ENCODE peak calls at places on chromosomes 16 and 17, in eight cellular contexts. K is fibroblast of mammary gland; F is dorsolateral prefrontal cortex; Y is CD8-positive, alpha-beta T cell; E is WTC11; H is PC-3; D is activated CD8-positive, alpha-beta T cell treated with anti-CD3 and anti-CD28 coated beads for 36 hours; A is mammary epithelial cell. Q is an unnamed sample.

GRCh38 chr17:44536090-44536960 is 21.0 kb upstream of the FZD2 start:
- DNase-seq in K (no peak), F (no peak), Y (no peak), E (no peak), H (no peak), D (no peak), A (no peak), Q (no peak)

GRCh38 chr17:2090804-2091534 is 36.1 kb downstream of the HIC1 start:
- DNase-seq in K (peak), F (no peak), Y (no peak), E (peak), H (peak), D (no peak), A (peak), Q (peak)

GRCh38 chr16:51636913-51637743 is 486.1 kb upstream of the SALL1 start:
- DNase-seq in K (peak), F (no peak), Y (no peak), E (peak), H (peak), D (no peak), A (peak), Q (no peak)

GRCh38 chr17:83196973-83197880 is 117.8 kb downstream of the METRNL start:
- DNase-seq in K (peak), F (no peak), Y (no peak), E (no peak), H (no peak), D (no peak), A (no peak), Q (no peak)

GRCh38 chr17:42920922-42921321 is 20.3 kb downstream of the G6PC1 start:
- DNase-seq in K (no peak), F (no peak), Y (no peak), E (no peak), H (no peak), D (no peak), A (no peak), Q (no peak)

GRCh38 chr17:16477255-16477654 is 14.7 kb downstream of the LRRC75A start:
- DNase-seq in K (peak), F (no peak), Y (no peak), E (no peak), H (peak), D (no peak), A (peak), Q (no peak)

GRCh38 chr16:69048328-69049120 is 56.9 kb upstream of the HAS3 start:
- DNase-seq in K (no peak), F (no peak), Y (no peak), E (no peak), H (no peak), D (no peak), A (no peak), Q (no peak)

GRCh38 chr17:7219812-7220592 is at the start of the genes ACADVL and DLG4:
- DNase-seq in K (peak), F (peak), Y (peak), E (peak), H (peak), D (peak), A (peak), Q (peak)

GRCh38 chr16:17205279-17206139 is 265.3 kb downstream of the XYLT1 start:
- DNase-seq in K (peak), F (no peak), Y (no peak), E (peak), H (no peak), D (no peak), A (no peak), Q (no peak)

GRCh38 chr17:47315451-47316266 is 8.1 kb upstream of the EFCAB13 start:
- DNase-seq in K (peak), F (peak), Y (no peak), E (no peak), H (peak), D (peak), A (peak), Q (peak)

GRCh38 chr17:71286625-71287024 is 834.2 kb upstream of the SOX9 start:
- DNase-seq in K (no peak), F (no peak), Y (no peak), E (no peak), H (no peak), D (no peak), A (no peak), Q (no peak)

GRCh38 chr16:46673320-46674013 is 15.5 kb downstream of the VPS35 start:
- DNase-seq in K (peak), F (peak), Y (peak), E (peak), H (peak), D (peak), A (peak), Q (peak)

GRCh38 chr16:85031451-85031850 is 3.9 kb downstream of the KIAA0513 start:
- DNase-seq in K (no peak), F (no peak), Y (no peak), E (no peak), H (peak), D (no peak), A (no peak), Q (no peak)

GRCh38 chr17:7703584-7704574 is 1.1 kb upstream of the EFNB3 start:
- DNase-seq in K (peak), F (peak), Y (no peak), E (peak), H (no peak), D (peak), A (peak), Q (peak)

GRCh38 chr17:59498421-59499307 is 66.7 kb upstream of the DHX40 start:
- DNase-seq in K (no peak), F (no peak), Y (no peak), E (no peak), H (no peak), D (no peak), A (no peak), Q (no peak)

GRCh38 chr16:78684040-78684611 is 584.7 kb downstream of the WWOX start:
- DNase-seq in K (peak), F (no peak), Y (no peak), E (no peak), H (peak), D (no peak), A (peak), Q (no peak)

GRCh38 chr17:79836952-79837887 is 2.0 kb downstream of the CBX4 start:
- DNase-seq in K (peak), F (no peak), Y (peak), E (peak), H (peak), D (peak), A (peak), Q (peak)

GRCh38 chr17:40122466-40122943 is 734 bp downstream of the MSL1 start:
- DNase-seq in K (no peak), F (no peak), Y (no peak), E (peak), H (peak), D (peak), A (peak), Q (peak)

GRCh38 chr17:50758989-50759544 is 8.3 kb downstream of the ANKRD40CL start:
- DNase-seq in K (no peak), F (no peak), Y (peak), E (no peak), H (no peak), D (no peak), A (no peak), Q (no peak)

GRCh38 chr17:13561606-13562270 is 40.0 kb downstream of the HS3ST3A1 start:
- DNase-seq in K (no peak), F (no peak), Y (no peak), E (no peak), H (no peak), D (no peak), A (no peak), Q (peak)

GRCh38 chr16:945271-946047 is 25.3 kb downstream of the LMF1 start:
- DNase-seq in K (no peak), F (no peak), Y (no peak), E (no peak), H (no peak), D (no peak), A (no peak), Q (no peak)

GRCh38 chr16:87202346-87202745 is 114.8 kb downstream of the C16orf95 start:
- DNase-seq in K (peak), F (no peak), Y (no peak), E (no peak), H (no peak), D (no peak), A (no peak), Q (no peak)

GRCh38 chr17:2049333-2050245 is 5.3 kb upstream of the HIC1 start:
- DNase-seq in K (peak), F (peak), Y (peak), E (peak), H (peak), D (peak), A (peak), Q (peak)

GRCh38 chr16:117381-118365 is 20.8 kb downstream of the NPRL3 start:
- DNase-seq in K (peak), F (no peak), Y (peak), E (peak), H (peak), D (peak), A (no peak), Q (peak)

GRCh38 chr17:79948918-79949645 is 86.6 kb downstream of the TBC1D16 start:
- DNase-seq in K (no peak), F (no peak), Y (no peak), E (no peak), H (no peak), D (no peak), A (no peak), Q (no peak)

GRCh38 chr17:74201250-74201649 is 2.2 kb upstream of the RPL38 start:
- DNase-seq in K (peak), F (no peak), Y (no peak), E (no peak), H (peak), D (no peak), A (peak), Q (no peak)

GRCh38 chr17:8375738-8376259 is 705 bp downstream of the KRABD2 start:
- DNase-seq in K (peak), F (no peak), Y (no peak), E (no peak), H (no peak), D (no peak), A (peak), Q (no peak)

GRCh38 chr16:24737391-24737871 is 8.0 kb downstream of the TNRC6A start:
- DNase-seq in K (peak), F (no peak), Y (no peak), E (no peak), H (peak), D (no peak), A (no peak), Q (no peak)

GRCh38 chr16:52095466-52095865 is 451.5 kb downstream of the TOX3 start:
- DNase-seq in K (no peak), F (no peak), Y (no peak), E (no peak), H (no peak), D (no peak), A (no peak), Q (no peak)

GRCh38 chr16:47359478-47359877 is 101.4 kb downstream of the ITFG1 start:
- DNase-seq in K (no peak), F (no peak), Y (no peak), E (no peak), H (no peak), D (no peak), A (no peak), Q (no peak)

GRCh38 chr17:65532491-65532890 is 29.0 kb downstream of the AXIN2 start:
- DNase-seq in K (no peak), F (no peak), Y (no peak), E (no peak), H (no peak), D (no peak), A (no peak), Q (no peak)

GRCh38 chr17:45103269-45103795 is 29.0 kb downstream of the PLCD3 start:
- DNase-seq in K (no peak), F (no peak), Y (no peak), E (no peak), H (no peak), D (no peak), A (no peak), Q (no peak)

GRCh38 chr17:9768381-9768934 is 22.9 kb downstream of the DHRS7C start:
- DNase-seq in K (peak), F (no peak), Y (no peak), E (no peak), H (peak), D (no peak), A (peak), Q (no peak)

GRCh38 chr17:76868669-76869208 is 535 bp downstream of the MGAT5B start:
- DNase-seq in K (no peak), F (no peak), Y (no peak), E (peak), H (peak), D (peak), A (peak), Q (no peak)

GRCh38 chr17:17757391-17757791 is 76.1 kb downstream of the RAI1 start:
- DNase-seq in K (no peak), F (no peak), Y (peak), E (no peak), H (no peak), D (peak), A (no peak), Q (no peak)

GRCh38 chr17:81417049-81417878 is 22.0 kb downstream of the BAHCC1 start:
- DNase-seq in K (peak), F (no peak), Y (no peak), E (no peak), H (peak), D (no peak), A (no peak), Q (no peak)

GRCh38 chr17:81416612-81417011 is 21.4 kb downstream of the BAHCC1 start:
- DNase-seq in K (no peak), F (no peak), Y (no peak), E (no peak), H (no peak), D (no peak), A (no peak), Q (no peak)

GRCh38 chr17:81414751-81415516 is 19.7 kb downstream of the BAHCC1 start:
- DNase-seq in K (no peak), F (no peak), Y (no peak), E (no peak), H (no peak), D (no peak), A (no peak), Q (no peak)

GRCh38 chr17:81413497-81414135 is 18.4 kb downstream of the BAHCC1 start:
- DNase-seq in K (no peak), F (no peak), Y (no peak), E (no peak), H (no peak), D (no peak), A (no peak), Q (no peak)

DNA sequence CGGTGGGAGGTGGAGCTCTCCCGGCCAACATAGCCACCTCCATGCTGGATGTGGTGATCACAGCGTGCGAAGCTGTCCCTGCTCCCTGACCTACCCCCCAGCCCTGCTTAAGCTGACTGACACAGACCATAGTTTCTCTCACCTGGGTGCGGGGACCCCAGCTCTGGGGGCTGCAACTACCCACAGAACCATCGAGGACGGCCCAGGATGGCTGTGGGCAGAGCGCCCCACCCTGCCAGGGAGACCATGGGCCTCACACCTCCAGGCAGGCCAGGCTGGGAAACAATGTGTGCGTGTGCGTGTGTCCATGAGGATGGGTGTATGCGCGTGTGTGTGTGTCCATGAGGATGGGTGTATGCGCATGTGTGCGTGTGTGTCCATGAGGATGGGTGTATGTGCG is 20.4 kb downstream of the BAHCC1 start:
- DNase-seq in K (no peak), F (no peak), Y (no peak), E (no peak), H (no peak), D (no peak), A (no peak), Q (no peak)
- TF ChIP-seq CTCF in K (no peak), F (no peak), Y (no peak), E (no peak), H (no peak), D (no peak), A (no peak), Q (no peak)

GRCh38 chr16:75701361-75701760 is at the start of gene DUXB:
- DNase-seq in K (no peak), F (no peak), Y (no peak), E (no peak), H (no peak), D (no peak), A (no peak), Q (no peak)

GRCh38 chr16:75697571-75697970 is 3.7 kb downstream of the DUXB start:
- DNase-seq in K (no peak), F (no peak), Y (no peak), E (no peak), H (no peak), D (no peak), A (no peak), Q (no peak)

GRCh38 chr16:75702247-75702646 is 986 bp upstream of the DUXB start:
- DNase-seq in K (peak), F (no peak), Y (no peak), E (no peak), H (no peak), D (no peak), A (peak), Q (no peak)

DNA sequence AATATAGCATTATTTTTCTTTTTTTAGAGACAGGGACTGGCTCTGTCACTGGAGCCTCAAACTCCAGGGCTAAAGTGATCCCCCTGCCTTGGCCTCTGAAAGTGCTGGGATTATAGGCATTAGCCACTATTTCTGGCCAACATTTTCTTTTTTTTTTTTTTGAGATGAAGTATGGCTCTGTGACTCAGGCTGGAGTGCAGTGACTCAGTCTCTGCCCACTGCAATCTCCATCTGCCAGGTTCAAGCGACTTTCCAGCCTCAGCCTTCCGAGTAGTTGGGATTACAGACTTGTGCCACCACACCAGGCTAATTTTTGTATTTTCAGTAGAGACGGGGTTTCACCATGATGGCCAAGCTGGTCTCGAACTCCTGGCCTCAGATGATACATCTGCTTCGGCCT is 2.1 kb upstream of the DUXB start:
- DNase-seq in K (peak), F (no peak), Y (no peak), E (no peak), H (no peak), D (no peak), A (peak), Q (no peak)
- TF ChIP-seq CTCF in K (no peak), F (no peak), Y (no peak), E (no peak), H (no peak), D (no peak), A (no peak), Q (no peak)

GRCh38 chr17:32006957-32007462 is at the start of gene LRRC37B:
- DNase-seq in K (peak), F (peak), Y (peak), E (peak), H (peak), D (peak), A (peak), Q (peak)
- TF ChIP-seq CTCF in K (no peak), F (peak), Y (peak), E (peak), H (peak), D (peak), A (peak), Q (peak)

DNA sequence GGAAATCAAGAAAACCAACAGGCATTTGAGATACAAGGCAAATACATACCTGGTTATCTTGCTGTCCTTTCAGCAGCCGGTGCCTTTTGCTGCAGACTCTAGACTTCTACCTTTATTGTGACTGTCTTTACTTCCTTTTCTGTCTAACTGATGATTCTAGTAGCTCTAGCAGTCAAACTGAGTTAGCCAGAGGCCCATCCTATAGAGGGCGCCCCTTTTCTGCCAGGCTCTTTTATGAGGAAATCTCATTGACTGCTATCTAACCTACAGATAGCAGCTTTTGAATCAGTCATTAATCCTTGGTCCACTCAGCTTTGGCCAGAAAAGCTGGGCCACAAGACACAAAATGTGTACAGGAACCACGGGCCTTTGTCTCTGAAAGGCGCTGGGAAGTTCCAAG is 87.5 kb upstream of the WSB1 start:
- DNase-seq in K (peak), F (no peak), Y (no peak), E (peak), H (no peak), D (peak), A (no peak), Q (no peak)
- TF ChIP-seq CTCF in K (peak), F (no peak), Y (no peak), E (no peak), H (peak), D (no peak), A (peak), Q (no peak)

GRCh38 chr16:76976101-76976500 is 214.9 kb upstream of the MON1B start:
- DNase-seq in K (no peak), F (no peak), Y (no peak), E (no peak), H (no peak), D (no peak), A (no peak), Q (no peak)
- TF ChIP-seq CTCF in K (no peak), F (no peak), Y (no peak), E (no peak), H (no peak), D (no peak), A (no peak), Q (no peak)

DNA sequence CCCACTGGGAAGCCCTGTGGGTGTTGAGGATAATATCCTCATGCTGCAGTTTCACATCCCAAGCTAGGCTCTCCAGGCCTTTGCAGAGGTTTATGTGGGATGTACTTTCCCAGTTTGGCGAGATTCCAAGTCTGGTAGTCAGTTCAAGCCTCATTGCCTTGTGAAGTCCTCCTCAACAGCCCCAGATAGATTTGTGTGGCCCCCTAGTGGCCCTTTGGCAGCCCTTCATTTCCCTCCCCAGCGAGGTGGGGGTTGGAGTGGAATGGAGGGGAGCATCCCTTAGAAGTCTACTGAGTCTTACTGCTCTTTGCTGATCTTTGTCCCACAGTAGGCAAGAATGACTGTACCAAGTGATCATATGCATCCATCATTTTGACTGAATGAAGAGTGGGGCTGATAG is 137.9 kb downstream of the CDH11 start:
- DNase-seq in K (peak), F (peak), Y (no peak), E (peak), H (peak), D (no peak), A (peak), Q (peak)
- TF ChIP-seq CTCF in K (peak), F (peak), Y (no peak), E (peak), H (peak), D (no peak), A (peak), Q (peak)

DNA sequence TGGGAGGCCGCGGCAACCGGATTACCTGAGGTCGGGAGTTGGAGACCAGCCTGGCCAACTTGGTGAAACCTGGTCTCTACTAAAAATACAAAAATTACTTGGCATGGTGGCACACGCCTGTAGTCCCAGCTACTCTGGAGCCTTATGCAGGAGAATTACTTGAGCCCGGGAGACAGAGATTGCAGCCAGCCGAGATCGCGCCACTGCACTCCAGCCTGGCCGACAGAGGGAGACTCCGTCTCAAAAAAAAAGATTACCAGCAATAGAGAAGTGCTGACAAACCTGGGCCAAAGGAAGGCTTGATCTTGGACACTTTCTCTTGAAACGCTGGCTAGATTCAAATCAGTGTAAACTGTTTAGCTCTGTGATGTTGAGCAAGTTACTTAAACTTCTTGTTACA is 4.3 kb downstream of the MT1H start:
- DNase-seq in K (peak), F (no peak), Y (no peak), E (no peak), H (no peak), D (peak), A (peak), Q (peak)
- TF ChIP-seq CTCF in K (peak), F (peak), Y (peak), E (no peak), H (no peak), D (peak), A (peak), Q (peak)

Q was measured in nephron progenitor cell.